ENCODE peak calls at places on chromosomes 4 and X, in four cellular contexts. Q is K562, C is H1, T is IMR-90. A is an unnamed sample.

GRCh38 chr4:127140306-127140705 is 492.5 kb upstream of the INTU start:
- DNase-seq in Q (no peak), T (peak; percentile 60), C (no peak), A (no peak)

GRCh38 chrX:39759526-39760224 is 338.1 kb downstream of the BCOR start:
- DNase-seq in T (peak; percentile 78), C (no peak), Q (no peak), A (no peak)

GRCh38 chr4:128358903-128359260 is 71.3 kb upstream of the PGRMC2 start:
- DNase-seq in C (no peak), Q (no peak), T (no peak), A (no peak)

GRCh38 chr4:828641-829271 is 2.8 kb upstream of the CPLX1 start:
- DNase-seq in T (no peak), C (no peak), Q (peak; percentile 27), A (no peak)

GRCh38 chr4:109233585-109233984 is 68.9 kb downstream of the COL25A1 start:
- DNase-seq in T (no peak), C (no peak), Q (no peak), A (no peak)

GRCh38 chrX:1086444-1087409 is 125.7 kb downstream of the CRLF2 start:
- DNase-seq in Q (no peak), T (no peak), C (no peak), A (no peak)

GRCh38 chrX:105564536-105564935 is 257.8 kb upstream of the NRK start:
- DNase-seq in C (no peak), T (peak; percentile 20), Q (no peak), A (no peak)

GRCh38 chr4:138062929-138063328 is 179.2 kb downstream of the SLC7A11 start:
- DNase-seq in T (peak; percentile 79), Q (no peak), C (no peak), A (no peak)

GRCh38 chrX:55489315-55490009 is at the start of gene USP51:
- DNase-seq in T (peak; percentile 51), Q (peak; percentile 58), C (no peak), A (peak; percentile 16)

GRCh38 chr4:173005912-173006633 is 162.5 kb upstream of the GALNT7 start:
- DNase-seq in T (no peak), C (no peak), Q (no peak), A (no peak)

DNA sequence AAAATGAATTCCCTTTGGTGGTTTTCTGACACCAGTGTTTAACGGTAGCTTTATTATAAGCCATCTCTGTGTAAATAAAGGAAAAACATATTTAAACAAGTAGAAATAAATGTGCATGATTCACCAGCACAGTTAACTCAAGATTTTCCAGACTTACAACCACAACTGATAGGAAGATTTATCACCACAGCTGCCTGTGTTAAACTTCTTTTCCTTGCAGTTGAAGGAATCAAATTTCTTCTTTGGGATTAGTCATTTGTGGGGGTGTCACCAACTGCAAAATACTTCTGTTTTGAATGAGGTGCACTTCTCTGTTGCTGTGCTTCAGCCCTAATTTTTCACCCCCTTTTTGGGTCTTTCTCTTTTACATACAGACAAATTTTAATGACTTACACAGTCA is 128.1 kb upstream of the STK26 start:
- DNase-seq in Q (peak; percentile 58), T (peak; percentile 6), C (no peak), A (no peak)
- TF ChIP-seq CHD1 in Q (no peak), T (no peak), C (no peak), A (no peak)

GRCh38 chr4:115671581-115671980 is 558.2 kb upstream of the NDST4 start:
- DNase-seq in C (no peak), Q (no peak), T (no peak), A (no peak)
- TF ChIP-seq CHD1 in C (no peak), Q (no peak), T (no peak), A (no peak)

GRCh38 chr4:90078440-90078839 is 48.8 kb upstream of the CCSER1 start:
- DNase-seq in Q (no peak), T (no peak), C (no peak), A (no peak)
- TF ChIP-seq CHD1 in Q (no peak), T (no peak), C (no peak), A (no peak)

DNA sequence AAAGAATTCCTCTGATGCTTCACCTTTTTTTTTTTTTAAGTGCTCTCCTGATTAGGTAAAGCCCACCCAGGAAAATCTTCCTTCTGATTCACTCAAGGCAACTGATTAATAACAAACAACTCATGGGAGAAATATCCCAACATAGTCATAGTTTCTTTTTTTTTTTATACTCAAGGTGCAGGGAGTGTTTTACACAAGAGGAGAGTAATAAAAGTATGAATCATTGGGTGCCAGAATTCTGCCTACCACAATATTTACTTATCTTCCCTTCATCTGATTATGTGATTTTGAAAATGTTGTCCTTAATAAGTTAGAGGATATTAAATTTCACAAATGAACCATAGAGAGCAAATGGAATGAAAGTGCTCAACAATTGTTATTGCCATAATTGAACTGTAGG is 329.9 kb downstream of the TECRL start:
- DNase-seq in Q (no peak), T (no peak), C (no peak), A (no peak)
- TF ChIP-seq CHD1 in Q (no peak), T (no peak), C (no peak), A (no peak)

DNA sequence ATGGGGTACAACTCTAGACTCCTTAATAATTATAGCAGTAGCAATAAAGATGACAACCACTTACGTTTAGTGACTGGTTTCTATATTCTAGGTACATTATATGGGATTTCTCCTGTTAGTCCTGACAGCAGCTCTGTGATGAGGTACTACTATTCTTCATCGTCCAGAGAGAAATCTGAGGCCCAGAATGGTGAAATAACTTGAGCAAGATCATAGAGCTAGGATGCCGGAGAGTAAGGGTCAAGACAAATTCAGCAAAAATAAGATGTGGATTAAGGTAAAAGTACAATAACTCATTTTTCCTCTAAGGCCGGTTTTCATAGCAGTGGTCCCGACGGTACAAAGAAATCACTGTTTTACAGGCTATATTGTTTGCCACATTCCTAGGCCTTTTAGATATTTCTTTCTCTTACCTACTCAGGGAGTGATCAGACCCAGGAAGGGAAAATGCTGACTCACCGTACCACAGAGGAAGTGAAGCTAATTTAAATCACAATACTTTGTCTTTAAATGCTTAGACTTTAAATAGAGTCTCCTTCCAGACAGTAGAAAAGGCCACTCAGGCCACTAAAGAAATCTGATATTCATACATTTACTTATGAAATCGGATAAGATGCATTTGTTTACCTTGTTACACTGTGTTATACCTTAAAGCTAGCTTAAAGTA is 2023.0 kb upstream of the AGA start:
- DNase-seq in C (peak; percentile 17), T (peak; percentile 34), Q (peak; percentile 4), A (no peak)
- TF ChIP-seq CHD1 in C (no peak), T (no peak), Q (no peak), A (no peak)

DNA sequence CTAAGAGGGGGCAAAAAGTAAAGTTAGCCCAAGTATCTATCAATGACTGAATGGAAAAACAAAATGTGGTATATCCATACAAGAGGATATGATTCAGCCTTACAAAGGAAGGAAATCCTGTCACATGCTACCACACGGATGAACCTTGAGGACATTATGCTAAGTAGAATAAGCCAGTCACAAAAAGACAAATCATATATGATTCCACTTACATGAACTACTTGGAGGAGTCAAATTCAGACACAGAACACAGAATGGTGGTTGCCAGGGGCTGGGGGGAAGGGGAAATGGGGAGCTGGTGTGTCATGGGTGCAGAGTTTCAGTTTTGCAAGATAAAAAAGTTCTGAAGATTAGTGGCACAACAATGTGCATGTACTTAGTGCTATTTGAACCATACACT is 101.8 kb downstream of the SH3KBP1 start:
- DNase-seq in Q (no peak), C (no peak), T (no peak), A (no peak)
- TF ChIP-seq CHD1 in Q (no peak), C (no peak), T (no peak), A (no peak)

DNA sequence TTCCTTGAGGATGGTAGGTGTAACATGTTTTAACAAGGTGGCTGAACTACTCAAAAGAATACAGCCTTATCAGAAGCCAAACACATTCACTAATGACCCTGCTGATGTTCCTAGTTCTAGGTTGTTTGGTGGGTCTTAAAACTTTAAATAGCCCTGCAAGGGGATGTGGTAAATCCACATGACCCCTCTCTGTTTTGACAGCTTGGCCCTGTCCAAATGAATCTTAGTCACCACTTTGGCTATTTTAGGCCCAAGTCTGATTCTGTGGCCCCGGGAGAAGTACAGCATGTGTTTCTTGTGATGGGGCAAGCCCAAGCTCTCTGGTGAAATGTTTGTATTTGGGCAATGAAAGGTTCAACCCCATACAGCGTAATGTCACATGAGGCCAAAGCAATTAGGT is 54.5 kb upstream of the GPR34 start:
- DNase-seq in T (peak; percentile 45), C (no peak), Q (peak; percentile 62), A (no peak)
- TF ChIP-seq CHD1 in T (no peak), C (no peak), Q (no peak), A (no peak)

DNA sequence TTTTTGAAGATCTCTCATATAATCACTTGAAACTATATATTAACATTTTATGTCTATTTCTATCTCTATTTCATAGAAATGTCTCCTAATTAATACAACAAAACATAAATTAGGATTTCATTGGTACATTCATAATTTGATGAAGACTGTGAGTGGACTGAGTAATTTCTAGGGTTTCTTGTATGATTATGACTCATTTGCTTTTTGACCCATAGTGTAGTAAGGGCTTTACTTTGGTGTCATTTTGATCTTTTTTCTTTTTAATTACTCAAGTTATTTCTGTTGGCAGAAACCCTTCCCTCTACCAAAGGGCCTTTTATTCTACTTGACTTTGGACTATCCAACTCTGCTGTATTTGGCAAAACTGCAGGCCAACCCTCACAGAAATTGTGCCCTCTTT is 207.9 kb upstream of the MAGEB16 start:
- DNase-seq in Q (no peak), C (no peak), T (no peak), A (no peak)
- TF ChIP-seq CHD1 in Q (no peak), C (no peak), T (no peak), A (no peak)

GRCh38 chr4:97653701-97654100 is 489.6 kb downstream of the STPG2 start:
- DNase-seq in T (no peak), Q (no peak), C (no peak), A (no peak)
- TF ChIP-seq CHD1 in T (no peak), Q (no peak), C (no peak), A (no peak)